ENCODE peak calls at places on chromosomes 4 and X, in six cellular contexts. A is Karpas-422, Z is suprapubic skin, J is SW480, O is breast epithelium, P is HT-29. T is an unnamed sample.

GRCh38 chr4:102246416-102246815 is 98.9 kb downstream of the SLC39A8 start:
- DNase-seq in J (no peak), P (peak; percentile 17), Z (no peak), O (no peak), A (no peak), T (no peak)

GRCh38 chr4:112735474-112735951 is 98.6 kb downstream of the LARP7 start:
- DNase-seq in A (no peak), O (no peak), Z (no peak), J (no peak), P (no peak), T (no peak)

GRCh38 chr4:159160242-159160641 is 57.4 kb downstream of the RAPGEF2 start:
- DNase-seq in O (no peak), J (no peak), A (no peak), P (no peak), Z (no peak), T (no peak)

GRCh38 chrX:118847676-118848075 is 24.1 kb downstream of the ZCCHC12 start:
- DNase-seq in J (peak; percentile 55), O (no peak), P (peak; percentile 79), A (peak; percentile 86), Z (no peak), T (peak; percentile 43)

GRCh38 chr4:41365726-41366125 is 109.0 kb downstream of the UCHL1 start:
- DNase-seq in J (no peak), O (no peak), A (no peak), Z (no peak), P (no peak), T (no peak)

GRCh38 chr4:2079006-2079405 is 19.9 kb downstream of the NAT8L start:
- DNase-seq in Z (no peak), J (no peak), O (peak; percentile 25), P (no peak), A (no peak), T (no peak)

GRCh38 chrX:151902813-151903591 is 9.7 kb upstream of the MAGEA4 start:
- DNase-seq in P (peak; percentile 94), J (peak; percentile 65), A (no peak), Z (no peak), O (no peak), T (peak; percentile 24)

GRCh38 chr4:158444621-158445020 is 77.1 kb upstream of the RXFP1 start:
- DNase-seq in O (no peak), P (no peak), Z (no peak), J (no peak), A (no peak), T (no peak)

GRCh38 chr4:116400480-116400879 is 684.9 kb downstream of the TRAM1L1 start:
- DNase-seq in Z (no peak), J (peak; percentile 2), O (no peak), P (no peak), A (no peak), T (no peak)

GRCh38 chr4:67542076-67542475 is 3.2 kb downstream of the CENPC start:
- DNase-seq in A (no peak), P (no peak), Z (no peak), J (no peak), O (no peak), T (no peak)

GRCh38 chrX:10902001-10902400 is 209.1 kb upstream of the HCCS start:
- DNase-seq in O (no peak), A (no peak), Z (no peak), P (no peak), J (no peak), T (no peak)

GRCh38 chrX:154750301-154751120 is at the start of gene GAB3:
- DNase-seq in Z (peak; percentile 66), P (no peak), J (peak; percentile 22), O (no peak), A (peak; percentile 70), T (peak; percentile 20)

GRCh38 chr4:118395057-118395679 is 42.4 kb upstream of the PRSS12 start:
- DNase-seq in P (no peak), O (no peak), Z (no peak), J (no peak), A (no peak), T (no peak)